ENCODE peak calls at places on chromosomes 16 and 17, in nine cellular contexts. I is sigmoid colon, Y is stomach, J is K562, H is SK-N-SH, O is H1, U is GM23338, F is HepG2, N is HCT116. Q is an unnamed sample.

GRCh38 chr16:89613101-89613953 is at the start of gene DPEP1:
- DNase-seq in U (peak; percentile 49), O (no peak), J (no peak), F (no peak), N (no peak), I (no peak), Y (no peak), H (no peak), Q (no peak)

GRCh38 chr16:55475919-55476318 is 3.1 kb upstream of the MMP2 start:
- DNase-seq in N (no peak), I (no peak), F (no peak), Y (no peak), H (no peak), O (no peak), U (no peak), J (no peak), Q (no peak)

GRCh38 chr17:28646039-28646754 is 1.2 kb upstream of the BLTP2 start:
- DNase-seq in O (no peak), N (no peak), J (peak; percentile 36), H (no peak), U (no peak), I (no peak), Y (no peak), F (no peak), Q (no peak)

GRCh38 chr16:20674684-20675487 is 22.6 kb downstream of the ACSM1 start:
- DNase-seq in I (no peak), J (peak; percentile 23), O (no peak), H (no peak), Y (no peak), F (peak; percentile 41), U (peak; percentile 37), N (no peak), Q (no peak)

GRCh38 chr17:67506966-67507365 is 129.9 kb downstream of the PITPNC1 start:
- DNase-seq in J (no peak), U (no peak), O (no peak), H (no peak), I (no peak), F (no peak), Y (no peak), N (no peak), Q (no peak)

GRCh38 chr17:81365148-81365600 is 30.1 kb upstream of the BAHCC1 start:
- DNase-seq in N (peak; percentile 72), U (peak; percentile 69), O (no peak), Y (peak; percentile 89), J (peak; percentile 62), H (no peak), F (no peak), I (peak; percentile 90), Q (peak; percentile 89)

GRCh38 chr17:67359960-67360817 is 6.2 kb downstream of the PSMD12 start:
- DNase-seq in F (no peak), J (peak; percentile 39), U (peak; percentile 75), I (no peak), Y (no peak), H (peak; percentile 67), N (peak; percentile 46), O (no peak), Q (no peak)

GRCh38 chr17:62948370-62948769 is 17.7 kb upstream of the TANC2 start:
- DNase-seq in U (no peak), Y (no peak), J (no peak), I (no peak), H (no peak), N (no peak), O (no peak), F (no peak), Q (no peak)

GRCh38 chr17:77570565-77570898 is 388.0 kb upstream of the TNRC6C start:
- DNase-seq in U (no peak), N (no peak), J (no peak), F (no peak), Y (no peak), I (no peak), O (no peak), H (no peak), Q (no peak)

GRCh38 chr17:45096141-45096540 is 35.0 kb downstream of the NMT1 start:
- DNase-seq in H (no peak), F (peak; percentile 41), U (peak; percentile 58), O (no peak), I (no peak), N (peak; percentile 13), Y (no peak), J (no peak), Q (no peak)

GRCh38 chr17:78883090-78883532 is 19.9 kb downstream of the CEP295NL start:
- DNase-seq in H (peak; percentile 94), U (no peak), J (peak; percentile 85), I (peak; percentile 90), Y (peak; percentile 69), F (peak; percentile 92), N (peak; percentile 71), O (no peak), Q (no peak)

GRCh38 chr16:12425134-12425941 is 378.3 kb downstream of the CPPED1 start:
- DNase-seq in I (no peak), Y (no peak), N (no peak), U (peak; percentile 37), H (no peak), O (no peak), F (peak; percentile 87), J (no peak), Q (no peak)

GRCh38 chr16:81494434-81494806 is 49.8 kb downstream of the CMIP start:
- DNase-seq in J (no peak), F (no peak), U (no peak), I (no peak), O (no peak), Y (no peak), H (peak; percentile 4), N (no peak), Q (no peak)

GRCh38 chr17:79046501-79047280 is 22.7 kb downstream of the C1QTNF1 start:
- DNase-seq in N (no peak), Y (no peak), O (no peak), U (no peak), F (no peak), J (no peak), H (peak; percentile 92), I (peak; percentile 87), Q (no peak)

GRCh38 chr17:72336804-72337070 is 215.9 kb downstream of the SOX9 start:
- DNase-seq in U (no peak), F (no peak), J (no peak), H (no peak), I (no peak), Y (no peak), N (no peak), O (no peak), Q (no peak)

GRCh38 chr17:61000911-61001310 is 323.3 kb downstream of the BCAS3 start:
- DNase-seq in Y (no peak), N (no peak), O (no peak), I (no peak), F (peak; percentile 7), U (peak; percentile 58), H (no peak), J (no peak), Q (no peak)

GRCh38 chr16:81279375-81279774 is 35.4 kb upstream of the GAN start:
- DNase-seq in F (no peak), Y (no peak), J (no peak), N (no peak), H (no peak), U (no peak), O (no peak), I (no peak), Q (no peak)

GRCh38 chr16:66561381-66562080 is 4.7 kb upstream of the CMTM1 start:
- DNase-seq in J (no peak), Y (no peak), N (no peak), I (no peak), F (no peak), O (no peak), U (no peak), H (no peak), Q (no peak)

GRCh38 chr16:31703526-31704128 is 170.0 kb upstream of the ZNF267 start:
- DNase-seq in I (no peak), F (no peak), H (no peak), N (no peak), O (no peak), Y (no peak), J (no peak), U (no peak), Q (no peak)

GRCh38 chr16:3822366-3823045 is 58.0 kb downstream of the CREBBP start:
- DNase-seq in J (no peak), H (no peak), O (no peak), U (no peak), Y (no peak), I (no peak), F (no peak), N (no peak), Q (no peak)

GRCh38 chr16:31718998-31719397 is 154.6 kb upstream of the ZNF267 start:
- DNase-seq in H (no peak), N (no peak), O (no peak), J (no peak), U (no peak), Y (no peak), F (no peak), I (no peak), Q (no peak)

GRCh38 chr17:57889892-57890856 is 40.3 kb upstream of the MRPS23 start:
- DNase-seq in Y (peak; percentile 83), U (no peak), J (no peak), O (no peak), N (peak; percentile 67), H (peak; percentile 66), I (peak; percentile 97), F (no peak), Q (peak; percentile 82)

GRCh38 chr16:56948234-56948633 is 13.5 kb upstream of the CETP start:
- DNase-seq in U (no peak), Y (no peak), O (no peak), H (no peak), I (peak; percentile 43), F (no peak), J (no peak), N (no peak), Q (no peak)
- TF ChIP-seq POLR2AphosphoS5 in U (no peak), Y (no peak), O (no peak), H (no peak), I (no peak), F (no peak), J (no peak), N (no peak), Q (no peak)

GRCh38 chr17:43550754-43551153 is 4.6 kb upstream of the ETV4 start:
- DNase-seq in U (no peak), Y (no peak), J (no peak), N (no peak), H (no peak), F (no peak), I (no peak), O (no peak), Q (no peak)
- H3K27me3 ChIP-seq in U (peaks cover 13% of the 10 kb centered on the region), Y (no peaks in the 10 kb centered on the region), J (no peaks in the 10 kb centered on the region), N (no peaks in the 10 kb centered on the region), H (no peaks in the 10 kb centered on the region), F (no peaks in the 10 kb centered on the region), I (peaks cover 46% of the 10 kb centered on the region), O (peaks cover 12% of the 10 kb centered on the region), Q (no peaks in the 10 kb centered on the region)

GRCh38 chr17:7557825-7558543 is 566 bp upstream of the TNFSF13 start:
- DNase-seq in I (peak; percentile 96), Y (peak; percentile 96), O (no peak), U (peak; percentile 83), N (no peak), F (peak; percentile 52), J (no peak), H (peak; percentile 82), Q (peak; percentile 94)
- TF ChIP-seq POLR2AphosphoS5 in I (peak; percentile 82), Y (peak; percentile 90), O (no peak), U (peak; percentile 49), N (no peak), F (peak; percentile 65), J (no peak), H (no peak), Q (peak; percentile 96)

DNA sequence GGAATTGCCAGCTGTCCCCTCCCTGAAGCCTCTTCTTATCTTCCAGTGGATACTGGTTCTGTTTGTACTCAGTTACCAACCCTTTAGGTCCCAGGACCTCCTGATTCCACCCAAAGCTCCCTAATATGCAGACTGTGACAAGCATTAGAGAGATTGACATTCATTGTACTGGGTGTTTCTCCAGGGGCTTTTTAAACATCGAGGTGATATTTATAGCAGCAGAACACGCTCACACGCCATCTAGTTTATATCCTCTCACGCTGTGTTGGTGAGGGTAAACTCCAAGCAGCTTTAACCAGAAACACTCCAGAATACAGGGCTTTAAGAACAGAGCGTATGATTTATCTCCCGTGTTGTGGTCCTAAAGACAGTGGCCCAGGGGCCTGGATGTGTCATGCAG is 238.4 kb downstream of the IRF8 start:
- DNase-seq in I (no peak), O (no peak), N (no peak), Y (no peak), H (no peak), U (no peak), F (no peak), J (no peak), Q (no peak)
- H3K27me3 ChIP-seq in I (no peaks in the 10 kb centered on the region), O (no peaks in the 10 kb centered on the region), N (peaks cover 3% of the 10 kb centered on the region), Y (no peaks in the 10 kb centered on the region), H (peaks cover 58% of the 10 kb centered on the region), U (no peaks in the 10 kb centered on the region), F (peaks cover 18% of the 10 kb centered on the region), J (peaks cover 37% of the 10 kb centered on the region), Q (no peaks in the 10 kb centered on the region)

Q was measured in prostate gland.